ENCODE peak calls at places on chromosome 20, in four cellular contexts. K is HEK293T, M is fibroblast of lung, H is NAMALWA. B is an unnamed sample.

GRCh38 chr20:33539129-33539528 is 49.2 kb downstream of the CBFA2T2 start:
- DNase-seq in M (peak; percentile 16), K (no peak), H (no peak), B (no peak)

GRCh38 chr20:19129976-19130612 is 82.3 kb upstream of the SLC24A3 start:
- DNase-seq in M (no peak), K (no peak), H (no peak), B (no peak)

GRCh38 chr20:56411759-56412472 is at the start of gene CASS4:
- DNase-seq in H (no peak), M (peak; percentile 91), K (no peak), B (no peak)

GRCh38 chr20:21557246-21557982 is 43.5 kb upstream of the NKX2-2 start:
- DNase-seq in H (no peak), M (no peak), K (no peak), B (no peak)

GRCh38 chr20:43849496-43850197 is 65.0 kb upstream of the TOX2 start:
- DNase-seq in H (no peak), K (peak; percentile 27), M (peak; percentile 57), B (no peak)

GRCh38 chr20:1663917-1664316 is 6.3 kb upstream of the SIRPG start:
- DNase-seq in H (no peak), K (no peak), M (peak; percentile 24), B (no peak)

GRCh38 chr20:43942661-43943285 is 28.1 kb downstream of the TOX2 start:
- DNase-seq in M (peak; percentile 76), K (no peak), H (peak; percentile 25), B (no peak)

GRCh38 chr20:38145094-38146075 is 19.7 kb downstream of the TGM2 start:
- DNase-seq in K (no peak), H (no peak), M (peak; percentile 82), B (no peak)

GRCh38 chr20:10763117-10763516 is 89.3 kb upstream of the JAG1 start:
- DNase-seq in M (peak; percentile 9), K (no peak), H (no peak), B (no peak)

GRCh38 chr20:8144282-8145245 is 12.5 kb downstream of the PLCB1 start:
- DNase-seq in H (no peak), M (peak; percentile 93), K (no peak), B (no peak)

GRCh38 chr20:52190437-52191131 is 995 bp downstream of the ZFP64 start:
- DNase-seq in K (peak; percentile 53), H (peak; percentile 67), M (peak; percentile 34), B (peak; percentile 68)

GRCh38 chr20:53163486-53163885 is 191.3 kb downstream of the TSHZ2 start:
- DNase-seq in H (no peak), K (no peak), M (peak; percentile 99), B (no peak)

GRCh38 chr20:48886189-48886588 is 35.3 kb upstream of the ARFGEF2 start:
- DNase-seq in M (no peak), H (no peak), K (no peak), B (no peak)

GRCh38 chr20:62475819-62476073 is at the start of gene GATA5:
- DNase-seq in H (no peak), K (peak; percentile 31), M (no peak), B (no peak)

GRCh38 chr20:35329435-35330139 is 37.4 kb upstream of the FAM83C start:
- DNase-seq in M (no peak), H (peak; percentile 81), K (peak; percentile 71), B (peak; percentile 34)

GRCh38 chr20:36606171-36607116 is 865 bp downstream of the RAB5IF start:
- DNase-seq in H (peak; percentile 42), K (no peak), M (peak; percentile 21), B (no peak)

GRCh38 chr20:10863337-10864060 is 189.7 kb upstream of the JAG1 start:
- DNase-seq in M (peak; percentile 90), K (no peak), H (no peak), B (no peak)

GRCh38 chr20:31831771-31832306 is 12.7 kb downstream of the MYLK2 start:
- DNase-seq in K (no peak), H (no peak), M (no peak), B (peak; percentile 16)

GRCh38 chr20:58753267-58753928 is 60.8 kb downstream of the NPEPL1 start:
- DNase-seq in H (no peak), K (no peak), M (no peak), B (no peak)

GRCh38 chr20:58891076-58891685 is 38.7 kb downstream of the GNAS start:
- DNase-seq in M (peak; percentile 69), K (peak; percentile 62), H (peak; percentile 74), B (peak; percentile 84)

GRCh38 chr20:63350597-63351379 is 10.4 kb downstream of the CHRNA4 start:
- DNase-seq in K (no peak), M (no peak), H (no peak), B (no peak)

GRCh38 chr20:38134427-38135281 is 30.4 kb downstream of the TGM2 start:
- DNase-seq in H (no peak), K (no peak), M (peak; percentile 88), B (peak; percentile 69)

GRCh38 chr20:37526238-37526838 is 1.3 kb downstream of the BLCAP start:
- DNase-seq in M (peak; percentile 51), K (peak; percentile 54), H (peak; percentile 46), B (peak; percentile 82)

GRCh38 chr20:41135187-41135887 is 2.0 kb upstream of the PLCG1 start:
- DNase-seq in M (no peak), H (peak; percentile 78), K (peak; percentile 64), B (peak; percentile 59)

GRCh38 chr20:58942549-58942948 is 38.5 kb upstream of the NELFCD start:
- DNase-seq in M (no peak), H (no peak), K (no peak), B (no peak)

B was measured in SK-N-SH.